ENCODE peak calls at places on chromosomes 16 and 17, in nine cellular contexts. V, S, F, R, E, B, I, Y and A are unnamed samples.
A peak's percentile ranks its signal among the peaks of the same experiment; 100 is the strongest.

GRCh38 chr17:29570521-29570920 is 2.0 kb downstream of the TP53I13 start:
- DNase-seq in Y (no peak), R (no peak), I (no peak), F (peak; percentile 10), V (no peak), B (no peak), E (peak; percentile 41), S (peak; percentile 15), A (peak; percentile 77)

GRCh38 chr16:30977502-30977901 is 7.5 kb upstream of the HSD3B7 start:
- DNase-seq in E (no peak), B (no peak), R (no peak), I (peak; percentile 39), S (no peak), F (no peak), Y (no peak), V (no peak), A (no peak)

GRCh38 chr17:21286771-21287702 is 2.5 kb downstream of the MAP2K3 start:
- DNase-seq in S (no peak), B (no peak), V (no peak), F (no peak), R (no peak), Y (no peak), E (peak; percentile 82), I (peak; percentile 38), A (peak; percentile 71)

GRCh38 chr17:42224651-42225050 is 30.4 kb upstream of the GHDC start:
- DNase-seq in E (no peak), V (no peak), R (no peak), F (no peak), Y (no peak), S (no peak), I (no peak), B (no peak), A (no peak)

GRCh38 chr17:80892900-80893603 is 98.6 kb upstream of the CHMP6 start:
- DNase-seq in V (peak; percentile 40), I (peak; percentile 68), Y (no peak), R (no peak), S (peak; percentile 60), E (no peak), F (no peak), B (no peak), A (no peak)

GRCh38 chr16:56549744-56550385 is 15.0 kb upstream of the MT4 start:
- DNase-seq in R (no peak), B (no peak), F (no peak), I (no peak), Y (no peak), S (no peak), E (no peak), V (no peak), A (no peak)

GRCh38 chr16:9090101-9090959 is 1.1 kb upstream of the HAPSTR1 start:
- DNase-seq in S (peak; percentile 54), E (peak; percentile 76), V (peak; percentile 63), Y (no peak), B (peak; percentile 59), R (peak; percentile 46), F (no peak), I (peak; percentile 43), A (peak; percentile 81)

GRCh38 chr16:2233872-2234812 is 2.1 kb upstream of the DNASE1L2 start:
- DNase-seq in I (no peak), F (no peak), R (no peak), B (no peak), Y (no peak), E (no peak), S (no peak), V (no peak), A (peak; percentile 62)

GRCh38 chr17:8320990-8321389 is 10.9 kb downstream of the ARHGEF15 start:
- DNase-seq in V (no peak), S (no peak), F (no peak), I (no peak), B (no peak), E (no peak), R (no peak), Y (no peak), A (no peak)

GRCh38 chr16:20624882-20625807 is 49.0 kb upstream of the ACSM2B start:
- DNase-seq in S (no peak), E (no peak), B (no peak), Y (no peak), V (no peak), F (no peak), I (no peak), R (no peak), A (no peak)

GRCh38 chr16:85573696-85574641 is 39.2 kb upstream of the GSE1 start:
- DNase-seq in E (no peak), Y (no peak), F (peak; percentile 26), B (peak; percentile 79), I (no peak), R (peak; percentile 75), S (peak; percentile 47), V (peak; percentile 86), A (no peak)

GRCh38 chr16:2490190-2491105 is 15.5 kb downstream of the TBC1D24 start:
- DNase-seq in R (no peak), F (no peak), S (no peak), B (no peak), Y (no peak), V (no peak), I (peak; percentile 21), E (no peak), A (no peak)

GRCh38 chr17:82238562-82239201 is 9.8 kb downstream of the SLC16A3 start:
- DNase-seq in R (peak; percentile 81), E (peak; percentile 92), B (no peak), Y (no peak), S (no peak), I (peak; percentile 77), F (peak; percentile 59), V (peak; percentile 85), A (peak; percentile 93)
- TF ChIP-seq CTCF in R (no peak), E (no peak), B (no peak), Y (no peak), S (no peak), I (no peak), F (no peak), V (no peak), A (no peak)

GRCh38 chr17:40025991-40026815 is 11.0 kb downstream of the CSF3 start:
- DNase-seq in F (no peak), E (no peak), Y (no peak), S (no peak), V (no peak), I (peak; percentile 43), B (no peak), R (no peak), A (no peak)
- H3K4me1 ChIP-seq in F (peaks cover 30% of the 10 kb centered on the region), E (peaks cover 43% of the 10 kb centered on the region), Y (peaks cover 10% of the 10 kb centered on the region), S (peaks cover 17% of the 10 kb centered on the region), V (peaks cover 17% of the 10 kb centered on the region), I (peaks cover 21% of the 10 kb centered on the region), B (no peaks in the 10 kb centered on the region), R (no peaks in the 10 kb centered on the region), A (peaks cover 17% of the 10 kb centered on the region)

DNA sequence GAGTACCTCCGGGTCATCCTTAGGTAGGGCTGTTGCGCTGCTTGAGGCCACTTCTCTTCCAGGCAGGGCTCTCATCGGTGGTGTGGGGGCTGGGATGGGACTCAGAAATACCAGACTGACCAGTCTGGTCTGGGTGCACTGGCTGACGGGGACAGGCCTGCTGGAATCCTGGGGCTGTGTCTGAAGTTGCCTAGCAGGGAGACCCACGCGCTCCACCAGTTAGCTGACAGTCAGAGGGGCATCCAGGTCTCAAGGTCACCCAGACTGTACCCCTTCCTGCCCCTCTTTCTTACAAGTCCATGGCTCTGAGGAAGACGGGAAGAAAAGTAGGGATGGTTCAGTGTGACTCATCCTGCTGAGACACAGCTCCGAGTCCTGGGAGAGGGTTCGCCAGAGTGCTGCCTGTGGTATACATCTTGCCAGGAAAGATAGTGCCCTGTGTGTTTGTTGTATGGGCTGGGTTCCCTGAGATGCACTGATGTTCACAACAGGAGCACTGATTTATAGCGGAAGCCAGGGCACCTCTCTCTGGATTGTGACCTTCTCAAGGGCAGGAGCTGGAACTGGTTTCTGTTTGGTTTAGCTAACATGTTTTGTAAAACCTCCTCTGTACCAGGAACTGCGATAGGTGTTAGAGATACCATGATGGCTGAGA is 97.7 kb downstream of the OR1D5 start:
- DNase-seq in S (no peak), Y (no peak), R (no peak), E (no peak), I (no peak), V (no peak), F (no peak), B (peak; percentile 22), A (no peak)
- TF ChIP-seq CTCF in S (no peak), Y (no peak), R (no peak), E (no peak), I (no peak), V (no peak), F (no peak), B (no peak), A (no peak)

DNA sequence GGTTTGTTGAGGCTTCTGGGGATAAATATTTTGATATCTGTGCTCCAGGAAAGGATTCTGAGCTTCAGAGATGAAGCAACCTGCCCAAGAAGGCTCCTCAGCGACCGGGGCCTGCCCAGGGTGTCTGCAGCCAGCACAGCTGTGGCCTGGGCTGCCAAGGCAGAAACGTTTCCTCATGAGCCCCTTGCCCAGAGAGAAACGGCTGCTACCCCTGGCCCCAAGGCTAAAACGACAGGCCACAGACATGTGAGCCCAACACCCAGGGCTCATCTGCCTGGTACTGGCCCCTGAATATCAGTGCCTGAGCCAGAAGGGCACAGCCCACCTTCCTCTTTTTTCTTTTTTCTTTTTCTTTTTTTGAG is 45.4 kb upstream of the RASD1 start:
- DNase-seq in B (no peak), V (no peak), R (no peak), E (no peak), F (no peak), S (no peak), Y (no peak), I (no peak), A (no peak)
- H3K4me1 ChIP-seq in B (peaks cover 49% of the 10 kb centered on the region), V (peaks cover 20% of the 10 kb centered on the region), R (no peaks in the 10 kb centered on the region), E (peaks cover 29% of the 10 kb centered on the region), F (peaks cover 14% of the 10 kb centered on the region), S (no peaks in the 10 kb centered on the region), Y (no peaks in the 10 kb centered on the region), I (no peaks in the 10 kb centered on the region), A (peaks cover 12% of the 10 kb centered on the region)

DNA sequence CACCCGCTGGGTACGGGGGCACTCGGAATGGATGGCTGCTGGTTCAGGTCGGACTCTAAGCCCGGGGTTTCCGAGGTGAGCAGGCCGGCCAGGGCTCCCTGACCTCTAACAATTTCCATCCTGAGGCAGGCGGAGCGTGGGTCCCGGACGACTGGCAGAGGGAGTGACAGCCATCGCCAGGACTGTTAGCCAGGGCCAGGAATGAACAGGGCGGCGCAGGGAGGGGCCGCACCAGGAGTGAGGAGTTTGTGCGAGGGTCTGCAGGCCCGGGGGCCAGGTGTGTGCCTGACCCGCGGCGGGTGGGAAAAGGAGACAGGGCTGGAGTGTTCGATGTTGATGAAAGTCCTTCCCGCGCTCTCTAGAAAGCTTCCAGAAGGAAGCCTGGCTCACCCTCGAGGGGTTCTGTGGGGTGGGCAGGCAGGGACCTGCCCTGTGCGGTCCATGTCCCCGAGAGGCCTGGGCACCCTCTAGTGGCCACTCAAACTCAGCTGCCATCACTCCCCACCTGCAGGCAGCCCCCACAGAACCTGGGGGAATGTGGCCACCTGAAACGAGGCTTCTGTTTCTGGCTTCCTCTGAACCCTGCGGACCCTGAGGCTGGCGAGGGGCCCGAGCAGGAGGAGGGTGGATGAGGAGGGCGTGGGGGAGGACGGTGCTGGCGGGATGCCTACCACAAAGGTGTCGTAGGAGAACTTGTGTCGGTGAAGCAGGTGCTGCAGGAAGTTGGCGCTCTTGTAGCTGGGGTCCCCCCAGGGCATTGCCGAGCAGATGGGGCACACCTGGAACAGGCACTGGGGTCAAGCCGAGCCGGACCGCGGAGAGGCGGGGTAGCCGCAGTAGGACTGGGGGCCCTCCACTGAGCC is 8.1 kb downstream of the RNF166 start:
- DNase-seq in E (no peak), R (no peak), Y (no peak), B (peak; percentile 13), I (peak; percentile 43), S (no peak), V (no peak), F (no peak), A (no peak)
- TF ChIP-seq CTCF in E (no peak), R (no peak), Y (no peak), B (peak; percentile 32), I (no peak), S (no peak), V (peak; percentile 32), F (no peak), A (no peak)